ENCODE peak calls at places on chromosomes 5 and 9, in six cellular contexts. One of them, this sample, is unnamed.

GRCh38 chr9:136174779-136175744 is 29.9 kb downstream of the LHX3 start:
- DNase-seq in stimulated activated CD4-positive, alpha-beta T cell treated with anti-CD3 and anti-CD28 coated beads, Interleukin-15, amount 100 ng/mL, for 1 hour: no peak
- DNase-seq in NCI-H526 treated with DMSO at 0.1 percent for 48 hours: no peak
- DNase-seq in activated effector memory CD4-positive, alpha-beta T cell treated with anti-CD3 and anti-CD28 coated beads, Interleukin-2, amount 50 U/mL, for 16 hours: no peak
- DNase-seq in psoas muscle: no peak
- DNase-seq in T follicular helper cell: no peak
- DNase-seq in this sample: no peak

GRCh38 chr5:126525630-126526245 is 69.3 kb downstream of the ALDH7A1 start:
- DNase-seq in stimulated activated CD4-positive, alpha-beta T cell treated with anti-CD3 and anti-CD28 coated beads, Interleukin-15, amount 100 ng/mL, for 1 hour: no peak
- DNase-seq in NCI-H526 treated with DMSO at 0.1 percent for 48 hours: no peak
- DNase-seq in activated effector memory CD4-positive, alpha-beta T cell treated with anti-CD3 and anti-CD28 coated beads, Interleukin-2, amount 50 U/mL, for 16 hours: no peak
- DNase-seq in psoas muscle: peak; percentile 75
- DNase-seq in T follicular helper cell: no peak
- DNase-seq in this sample: no peak

GRCh38 chr5:83957188-83957587 is 236.5 kb upstream of the HAPLN1 start:
- DNase-seq in stimulated activated CD4-positive, alpha-beta T cell treated with anti-CD3 and anti-CD28 coated beads, Interleukin-15, amount 100 ng/mL, for 1 hour: no peak
- DNase-seq in NCI-H526 treated with DMSO at 0.1 percent for 48 hours: peak; percentile 46
- DNase-seq in activated effector memory CD4-positive, alpha-beta T cell treated with anti-CD3 and anti-CD28 coated beads, Interleukin-2, amount 50 U/mL, for 16 hours: no peak
- DNase-seq in psoas muscle: no peak
- DNase-seq in T follicular helper cell: no peak
- DNase-seq in this sample: no peak

GRCh38 chr9:111352545-111352944 is 22.5 kb upstream of the OR2K2 start:
- DNase-seq in stimulated activated CD4-positive, alpha-beta T cell treated with anti-CD3 and anti-CD28 coated beads, Interleukin-15, amount 100 ng/mL, for 1 hour: no peak
- DNase-seq in NCI-H526 treated with DMSO at 0.1 percent for 48 hours: no peak
- DNase-seq in activated effector memory CD4-positive, alpha-beta T cell treated with anti-CD3 and anti-CD28 coated beads, Interleukin-2, amount 50 U/mL, for 16 hours: no peak
- DNase-seq in psoas muscle: no peak
- DNase-seq in T follicular helper cell: no peak
- DNase-seq in this sample: no peak

GRCh38 chr5:55030220-55030619 is 6.2 kb downstream of the GZMK start:
- DNase-seq in stimulated activated CD4-positive, alpha-beta T cell treated with anti-CD3 and anti-CD28 coated beads, Interleukin-15, amount 100 ng/mL, for 1 hour: no peak
- DNase-seq in NCI-H526 treated with DMSO at 0.1 percent for 48 hours: no peak
- DNase-seq in activated effector memory CD4-positive, alpha-beta T cell treated with anti-CD3 and anti-CD28 coated beads, Interleukin-2, amount 50 U/mL, for 16 hours: no peak
- DNase-seq in psoas muscle: no peak
- DNase-seq in T follicular helper cell: no peak
- DNase-seq in this sample: no peak

GRCh38 chr5:122515709-122516431 is 203.8 kb downstream of the SNCAIP start:
- DNase-seq in stimulated activated CD4-positive, alpha-beta T cell treated with anti-CD3 and anti-CD28 coated beads, Interleukin-15, amount 100 ng/mL, for 1 hour: no peak
- DNase-seq in NCI-H526 treated with DMSO at 0.1 percent for 48 hours: peak; percentile 24
- DNase-seq in activated effector memory CD4-positive, alpha-beta T cell treated with anti-CD3 and anti-CD28 coated beads, Interleukin-2, amount 50 U/mL, for 16 hours: no peak
- DNase-seq in psoas muscle: no peak
- DNase-seq in T follicular helper cell: no peak
- DNase-seq in this sample: no peak

GRCh38 chr5:72841756-72842535 is 25.5 kb downstream of the TNPO1 start:
- DNase-seq in stimulated activated CD4-positive, alpha-beta T cell treated with anti-CD3 and anti-CD28 coated beads, Interleukin-15, amount 100 ng/mL, for 1 hour: no peak
- DNase-seq in NCI-H526 treated with DMSO at 0.1 percent for 48 hours: no peak
- DNase-seq in activated effector memory CD4-positive, alpha-beta T cell treated with anti-CD3 and anti-CD28 coated beads, Interleukin-2, amount 50 U/mL, for 16 hours: no peak
- DNase-seq in psoas muscle: no peak
- DNase-seq in T follicular helper cell: no peak
- DNase-seq in this sample: no peak

GRCh38 chr5:103057208-103058130 is 62.5 kb downstream of the GIN1 start:
- DNase-seq in stimulated activated CD4-positive, alpha-beta T cell treated with anti-CD3 and anti-CD28 coated beads, Interleukin-15, amount 100 ng/mL, for 1 hour: no peak
- DNase-seq in NCI-H526 treated with DMSO at 0.1 percent for 48 hours: no peak
- DNase-seq in activated effector memory CD4-positive, alpha-beta T cell treated with anti-CD3 and anti-CD28 coated beads, Interleukin-2, amount 50 U/mL, for 16 hours: no peak
- DNase-seq in psoas muscle: no peak
- DNase-seq in T follicular helper cell: no peak
- DNase-seq in this sample: no peak

GRCh38 chr5:59673438-59674058 is 220.0 kb downstream of the PDE4D start:
- DNase-seq in stimulated activated CD4-positive, alpha-beta T cell treated with anti-CD3 and anti-CD28 coated beads, Interleukin-15, amount 100 ng/mL, for 1 hour: no peak
- DNase-seq in NCI-H526 treated with DMSO at 0.1 percent for 48 hours: peak; percentile 6
- DNase-seq in activated effector memory CD4-positive, alpha-beta T cell treated with anti-CD3 and anti-CD28 coated beads, Interleukin-2, amount 50 U/mL, for 16 hours: no peak
- DNase-seq in psoas muscle: no peak
- DNase-seq in T follicular helper cell: no peak
- DNase-seq in this sample: no peak

GRCh38 chr5:162190-162564 is 29.1 kb upstream of the LRRC14B start:
- DNase-seq in stimulated activated CD4-positive, alpha-beta T cell treated with anti-CD3 and anti-CD28 coated beads, Interleukin-15, amount 100 ng/mL, for 1 hour: no peak
- DNase-seq in NCI-H526 treated with DMSO at 0.1 percent for 48 hours: no peak
- DNase-seq in activated effector memory CD4-positive, alpha-beta T cell treated with anti-CD3 and anti-CD28 coated beads, Interleukin-2, amount 50 U/mL, for 16 hours: peak; percentile 39
- DNase-seq in psoas muscle: peak; percentile 38
- DNase-seq in T follicular helper cell: no peak
- DNase-seq in this sample: no peak

GRCh38 chr9:122392284-122392683 is 21.5 kb downstream of the PTGS1 start:
- DNase-seq in stimulated activated CD4-positive, alpha-beta T cell treated with anti-CD3 and anti-CD28 coated beads, Interleukin-15, amount 100 ng/mL, for 1 hour: no peak
- DNase-seq in NCI-H526 treated with DMSO at 0.1 percent for 48 hours: no peak
- DNase-seq in activated effector memory CD4-positive, alpha-beta T cell treated with anti-CD3 and anti-CD28 coated beads, Interleukin-2, amount 50 U/mL, for 16 hours: no peak
- DNase-seq in psoas muscle: no peak
- DNase-seq in T follicular helper cell: no peak
- DNase-seq in this sample: no peak

GRCh38 chr5:176407456-176408244 is 8.7 kb downstream of the CLTB start:
- DNase-seq in stimulated activated CD4-positive, alpha-beta T cell treated with anti-CD3 and anti-CD28 coated beads, Interleukin-15, amount 100 ng/mL, for 1 hour: no peak
- DNase-seq in NCI-H526 treated with DMSO at 0.1 percent for 48 hours: no peak
- DNase-seq in activated effector memory CD4-positive, alpha-beta T cell treated with anti-CD3 and anti-CD28 coated beads, Interleukin-2, amount 50 U/mL, for 16 hours: peak; percentile 41
- DNase-seq in psoas muscle: no peak
- DNase-seq in T follicular helper cell: no peak
- DNase-seq in this sample: no peak

GRCh38 chr5:176400382-176401156 is 12.0 kb downstream of the HIGD2A start:
- DNase-seq in stimulated activated CD4-positive, alpha-beta T cell treated with anti-CD3 and anti-CD28 coated beads, Interleukin-15, amount 100 ng/mL, for 1 hour: no peak
- DNase-seq in NCI-H526 treated with DMSO at 0.1 percent for 48 hours: no peak
- DNase-seq in activated effector memory CD4-positive, alpha-beta T cell treated with anti-CD3 and anti-CD28 coated beads, Interleukin-2, amount 50 U/mL, for 16 hours: no peak
- DNase-seq in psoas muscle: no peak
- DNase-seq in T follicular helper cell: no peak
- DNase-seq in this sample: no peak

This sample was measured in central memory CD8-positive, alpha-beta T cell.